ENCODE peak calls at places on chromosomes 6 and 20, in five cellular contexts. One of them, this sample, is unnamed.

GRCh38 chr20:62622877-62623487 is 19.3 kb upstream of the SLCO4A1 start:
- ATAC-seq in naive thymus-derived CD8-positive, alpha-beta T cell: no peak
- ATAC-seq in lower lobe of right lung: no peak
- ATAC-seq in mucosa of descending colon: peak; percentile 2
- ATAC-seq in Right ventricle myocardium superior: no peak
- ATAC-seq in this sample: no peak

GRCh38 chr20:41183391-41183790 is 46.0 kb downstream of the PLCG1 start:
- ATAC-seq in naive thymus-derived CD8-positive, alpha-beta T cell: no peak
- ATAC-seq in lower lobe of right lung: no peak
- ATAC-seq in mucosa of descending colon: no peak
- ATAC-seq in Right ventricle myocardium superior: no peak
- ATAC-seq in this sample: no peak

GRCh38 chr20:4592316-4593148 is 129.2 kb upstream of the PRND start:
- ATAC-seq in naive thymus-derived CD8-positive, alpha-beta T cell: peak; percentile 85
- ATAC-seq in lower lobe of right lung: peak; percentile 95
- ATAC-seq in mucosa of descending colon: peak; percentile 85
- ATAC-seq in Right ventricle myocardium superior: peak; percentile 91
- ATAC-seq in this sample: peak; percentile 63

GRCh38 chr20:51668515-51668914 is 99.7 kb downstream of the ATP9A start:
- ATAC-seq in naive thymus-derived CD8-positive, alpha-beta T cell: no peak
- ATAC-seq in lower lobe of right lung: no peak
- ATAC-seq in mucosa of descending colon: no peak
- ATAC-seq in Right ventricle myocardium superior: no peak
- ATAC-seq in this sample: no peak

GRCh38 chr20:22472386-22472785 is 112.0 kb downstream of the FOXA2 start:
- ATAC-seq in naive thymus-derived CD8-positive, alpha-beta T cell: no peak
- ATAC-seq in lower lobe of right lung: no peak
- ATAC-seq in mucosa of descending colon: no peak
- ATAC-seq in Right ventricle myocardium superior: no peak
- ATAC-seq in this sample: no peak

GRCh38 chr6:71419954-71420692 is 131.5 kb downstream of the OGFRL1 start:
- ATAC-seq in naive thymus-derived CD8-positive, alpha-beta T cell: no peak
- ATAC-seq in lower lobe of right lung: peak; percentile 82
- ATAC-seq in mucosa of descending colon: peak; percentile 62
- ATAC-seq in Right ventricle myocardium superior: peak; percentile 84
- ATAC-seq in this sample: peak; percentile 47

GRCh38 chr6:136677344-136677743 is 114.9 kb downstream of the MAP3K5 start:
- ATAC-seq in naive thymus-derived CD8-positive, alpha-beta T cell: no peak
- ATAC-seq in lower lobe of right lung: no peak
- ATAC-seq in mucosa of descending colon: no peak
- ATAC-seq in Right ventricle myocardium superior: no peak
- ATAC-seq in this sample: no peak

GRCh38 chr20:8800089-8800488 is 268.8 kb upstream of the PLCB4 start:
- ATAC-seq in naive thymus-derived CD8-positive, alpha-beta T cell: no peak
- ATAC-seq in lower lobe of right lung: no peak
- ATAC-seq in mucosa of descending colon: no peak
- ATAC-seq in Right ventricle myocardium superior: no peak
- ATAC-seq in this sample: no peak

GRCh38 chr6:53998293-53998692 is 113.0 kb upstream of the MLIP start:
- ATAC-seq in naive thymus-derived CD8-positive, alpha-beta T cell: no peak
- ATAC-seq in lower lobe of right lung: no peak
- ATAC-seq in mucosa of descending colon: peak; percentile 81
- ATAC-seq in Right ventricle myocardium superior: peak; percentile 14
- ATAC-seq in this sample: no peak

GRCh38 chr6:15761045-15761502 is 98.2 kb upstream of the DTNBP1 start:
- ATAC-seq in naive thymus-derived CD8-positive, alpha-beta T cell: no peak
- ATAC-seq in lower lobe of right lung: peak; percentile 75
- ATAC-seq in mucosa of descending colon: no peak
- ATAC-seq in Right ventricle myocardium superior: no peak
- ATAC-seq in this sample: no peak

This sample was measured in stimulated activated memory B cell treated with anti-CD40 and anti-IgM and Interleukin-4, amounts not matched to agents 10 μg/mL and 1 μg/mL and 100 μg/mL, for 72 hours.